ENCODE peak calls at places on chromosomes 5 and 9, in eight cellular contexts. One of them, this sample, is unnamed. For H3K27me3 and H3K9me3, the result is how much of the 10 kb centered on the place peaks cover.

GRCh38 chr9:109251080-109251775 is 69.6 kb downstream of the EPB41L4B start:
- DNase-seq in fibroblast of lung: peak
- DNase-seq in K562: peak
- DNase-seq in neural progenitor cell: no peak
- DNase-seq in GM23248: peak
- DNase-seq in neuronal stem cell: no peak
- DNase-seq in IMR-90: peak
- DNase-seq in PC-3: peak
- DNase-seq in this sample: peak

GRCh38 chr9:26811106-26811505 is 81.5 kb downstream of the CAAP1 start:
- DNase-seq in fibroblast of lung: peak
- DNase-seq in K562: no peak
- DNase-seq in neural progenitor cell: no peak
- DNase-seq in GM23248: peak
- DNase-seq in neuronal stem cell: no peak
- DNase-seq in IMR-90: no peak
- DNase-seq in PC-3: peak
- DNase-seq in this sample: no peak

GRCh38 chr5:175556794-175557193 is 78.4 kb downstream of the SFXN1 start:
- DNase-seq in fibroblast of lung: no peak
- DNase-seq in K562: no peak
- DNase-seq in neural progenitor cell: no peak
- DNase-seq in GM23248: no peak
- DNase-seq in neuronal stem cell: no peak
- DNase-seq in IMR-90: no peak
- DNase-seq in PC-3: no peak
- DNase-seq in this sample: no peak

GRCh38 chr9:131545003-131545785 is at the start of gene PRRT1B:
- DNase-seq in fibroblast of lung: no peak
- DNase-seq in K562: no peak
- DNase-seq in neural progenitor cell: no peak
- DNase-seq in GM23248: peak
- DNase-seq in neuronal stem cell: no peak
- DNase-seq in IMR-90: no peak
- DNase-seq in PC-3: peak
- DNase-seq in this sample: no peak

GRCh38 chr9:109001275-109001676 is 12.0 kb downstream of the CTNNAL1 start:
- DNase-seq in fibroblast of lung: peak
- DNase-seq in K562: no peak
- DNase-seq in neural progenitor cell: no peak
- DNase-seq in GM23248: peak
- DNase-seq in neuronal stem cell: no peak
- DNase-seq in IMR-90: peak
- DNase-seq in PC-3: peak
- DNase-seq in this sample: peak

GRCh38 chr9:93568169-93568568 is 8.2 kb upstream of the PHF2 start:
- DNase-seq in fibroblast of lung: no peak
- DNase-seq in K562: no peak
- DNase-seq in neural progenitor cell: no peak
- DNase-seq in GM23248: no peak
- DNase-seq in neuronal stem cell: no peak
- DNase-seq in IMR-90: no peak
- DNase-seq in PC-3: no peak
- DNase-seq in this sample: no peak

GRCh38 chr9:2816476-2817141 is 27.3 kb downstream of the PUM3 start:
- DNase-seq in fibroblast of lung: peak
- DNase-seq in K562: no peak
- DNase-seq in neural progenitor cell: no peak
- DNase-seq in GM23248: peak
- DNase-seq in neuronal stem cell: no peak
- DNase-seq in IMR-90: peak
- DNase-seq in PC-3: no peak
- DNase-seq in this sample: peak

GRCh38 chr5:177468329-177469058 is 4.9 kb downstream of the DBN1 start:
- DNase-seq in fibroblast of lung: peak
- DNase-seq in K562: no peak
- DNase-seq in neural progenitor cell: no peak
- DNase-seq in GM23248: peak
- DNase-seq in neuronal stem cell: no peak
- DNase-seq in IMR-90: peak
- DNase-seq in PC-3: peak
- DNase-seq in this sample: peak

GRCh38 chr5:115382989-115383388 is 86.5 kb upstream of the CCDC112 start:
- DNase-seq in fibroblast of lung: no peak
- DNase-seq in K562: no peak
- DNase-seq in neural progenitor cell: no peak
- DNase-seq in GM23248: no peak
- DNase-seq in neuronal stem cell: no peak
- DNase-seq in IMR-90: no peak
- DNase-seq in PC-3: no peak
- DNase-seq in this sample: peak

GRCh38 chr5:166430491-166431319 is 1860.7 kb upstream of the WWC1 start:
- DNase-seq in fibroblast of lung: no peak
- DNase-seq in K562: no peak
- DNase-seq in neural progenitor cell: peak
- DNase-seq in GM23248: no peak
- DNase-seq in neuronal stem cell: peak
- DNase-seq in IMR-90: no peak
- DNase-seq in PC-3: no peak
- DNase-seq in this sample: no peak

GRCh38 chr5:39519566-39520231 is 94.9 kb upstream of the DAB2 start:
- DNase-seq in fibroblast of lung: peak
- DNase-seq in K562: no peak
- DNase-seq in neural progenitor cell: no peak
- DNase-seq in GM23248: peak
- DNase-seq in neuronal stem cell: no peak
- DNase-seq in IMR-90: peak
- DNase-seq in PC-3: no peak
- DNase-seq in this sample: peak

GRCh38 chr9:96686638-96687335 is 31.7 kb upstream of the PRXL2C start:
- DNase-seq in fibroblast of lung: peak
- DNase-seq in K562: no peak
- DNase-seq in neural progenitor cell: peak
- DNase-seq in GM23248: peak
- DNase-seq in neuronal stem cell: peak
- DNase-seq in IMR-90: peak
- DNase-seq in PC-3: no peak
- DNase-seq in this sample: peak

GRCh38 chr5:150398432-150399157 is 14.1 kb downstream of the CD74 start:
- DNase-seq in fibroblast of lung: no peak
- DNase-seq in K562: peak
- DNase-seq in neural progenitor cell: no peak
- DNase-seq in GM23248: peak
- DNase-seq in neuronal stem cell: no peak
- DNase-seq in IMR-90: no peak
- DNase-seq in PC-3: no peak
- DNase-seq in this sample: no peak

GRCh38 chr5:177537389-177538361 is 16.7 kb downstream of the FAM193B start:
- DNase-seq in fibroblast of lung: peak
- DNase-seq in K562: no peak
- DNase-seq in neural progenitor cell: no peak
- DNase-seq in GM23248: peak
- DNase-seq in neuronal stem cell: no peak
- DNase-seq in IMR-90: peak
- DNase-seq in PC-3: peak
- DNase-seq in this sample: peak

GRCh38 chr5:78972654-78973428 is 12.3 kb downstream of the ARSB start:
- DNase-seq in fibroblast of lung: peak
- DNase-seq in K562: no peak
- DNase-seq in neural progenitor cell: no peak
- DNase-seq in GM23248: peak
- DNase-seq in neuronal stem cell: no peak
- DNase-seq in IMR-90: peak
- DNase-seq in PC-3: peak
- DNase-seq in this sample: peak

GRCh38 chr9:120854596-120855327 is 12.0 kb upstream of the PSMD5 start:
- DNase-seq in fibroblast of lung: no peak
- DNase-seq in K562: no peak
- DNase-seq in neural progenitor cell: no peak
- DNase-seq in GM23248: no peak
- DNase-seq in neuronal stem cell: no peak
- DNase-seq in IMR-90: no peak
- DNase-seq in PC-3: no peak
- DNase-seq in this sample: no peak

GRCh38 chr5:116553366-116553765 is 21.3 kb downstream of the SEMA6A start:
- DNase-seq in fibroblast of lung: no peak
- DNase-seq in K562: no peak
- DNase-seq in neural progenitor cell: peak
- DNase-seq in GM23248: no peak
- DNase-seq in neuronal stem cell: peak
- DNase-seq in IMR-90: no peak
- DNase-seq in PC-3: no peak
- DNase-seq in this sample: no peak

GRCh38 chr5:137218896-137219295 is 280.2 kb downstream of the SPOCK1 start:
- DNase-seq in fibroblast of lung: peak
- DNase-seq in K562: no peak
- DNase-seq in neural progenitor cell: no peak
- DNase-seq in GM23248: no peak
- DNase-seq in neuronal stem cell: no peak
- DNase-seq in IMR-90: no peak
- DNase-seq in PC-3: peak
- DNase-seq in this sample: no peak

GRCh38 chr9:98549401-98549800 is 159.3 kb downstream of the GABBR2 start:
- DNase-seq in fibroblast of lung: no peak
- DNase-seq in K562: no peak
- DNase-seq in neural progenitor cell: no peak
- DNase-seq in GM23248: no peak
- DNase-seq in neuronal stem cell: no peak
- DNase-seq in IMR-90: no peak
- DNase-seq in PC-3: no peak
- DNase-seq in this sample: no peak

GRCh38 chr9:96219615-96220257 is 82.2 kb downstream of the HSD17B3 start:
- DNase-seq in fibroblast of lung: peak
- DNase-seq in K562: peak
- DNase-seq in neural progenitor cell: peak
- DNase-seq in GM23248: peak
- DNase-seq in neuronal stem cell: no peak
- DNase-seq in IMR-90: no peak
- DNase-seq in PC-3: no peak
- DNase-seq in this sample: peak

GRCh38 chr5:143016777-143017374 is 246.7 kb downstream of the ARHGAP26 start:
- DNase-seq in fibroblast of lung: peak
- DNase-seq in K562: peak
- DNase-seq in neural progenitor cell: peak
- DNase-seq in GM23248: peak
- DNase-seq in neuronal stem cell: no peak
- DNase-seq in IMR-90: peak
- DNase-seq in PC-3: peak
- DNase-seq in this sample: peak

GRCh38 chr5:160269017-160269416 is 39.7 kb downstream of the FABP6 start:
- DNase-seq in fibroblast of lung: peak
- DNase-seq in K562: no peak
- DNase-seq in neural progenitor cell: no peak
- DNase-seq in GM23248: peak
- DNase-seq in neuronal stem cell: no peak
- DNase-seq in IMR-90: peak
- DNase-seq in PC-3: no peak
- DNase-seq in this sample: peak

GRCh38 chr5:157761690-157762611 is 18.4 kb downstream of the LSM11 start:
- DNase-seq in fibroblast of lung: peak
- DNase-seq in K562: peak
- DNase-seq in neural progenitor cell: peak
- DNase-seq in GM23248: peak
- DNase-seq in neuronal stem cell: peak
- DNase-seq in IMR-90: peak
- DNase-seq in PC-3: peak
- DNase-seq in this sample: peak

GRCh38 chr5:173245319-173246134 is 10.5 kb upstream of the NKX2-5 start:
- DNase-seq in fibroblast of lung: no peak
- DNase-seq in K562: peak
- DNase-seq in neural progenitor cell: peak
- DNase-seq in GM23248: no peak
- DNase-seq in neuronal stem cell: no peak
- DNase-seq in IMR-90: no peak
- DNase-seq in PC-3: no peak
- DNase-seq in this sample: no peak
- H3K27me3 ChIP-seq in fibroblast of lung: half or more
- H3K27me3 ChIP-seq in K562: half or more
- H3K27me3 ChIP-seq in neural progenitor cell: half or more
- H3K27me3 ChIP-seq in GM23248: half or more
- H3K27me3 ChIP-seq in neuronal stem cell: under half
- H3K27me3 ChIP-seq in IMR-90: half or more
- H3K27me3 ChIP-seq in PC-3: under half
- H3K27me3 ChIP-seq in this sample: half or more

GRCh38 chr5:14582797-14583137 is 1.2 kb downstream of the OTULINL start:
- DNase-seq in fibroblast of lung: no peak
- DNase-seq in K562: no peak
- DNase-seq in neural progenitor cell: no peak
- DNase-seq in GM23248: peak
- DNase-seq in neuronal stem cell: no peak
- DNase-seq in IMR-90: no peak
- DNase-seq in PC-3: peak
- DNase-seq in this sample: peak
- H3K9ac ChIP-seq in fibroblast of lung: no peak
- H3K9ac ChIP-seq in K562: no peak
- H3K9ac ChIP-seq in neural progenitor cell: no peak
- H3K9ac ChIP-seq in GM23248: no peak
- H3K9ac ChIP-seq in neuronal stem cell: no peak
- H3K9ac ChIP-seq in IMR-90: no peak
- H3K9ac ChIP-seq in PC-3: peak
- H3K9ac ChIP-seq in this sample: no peak

DNA sequence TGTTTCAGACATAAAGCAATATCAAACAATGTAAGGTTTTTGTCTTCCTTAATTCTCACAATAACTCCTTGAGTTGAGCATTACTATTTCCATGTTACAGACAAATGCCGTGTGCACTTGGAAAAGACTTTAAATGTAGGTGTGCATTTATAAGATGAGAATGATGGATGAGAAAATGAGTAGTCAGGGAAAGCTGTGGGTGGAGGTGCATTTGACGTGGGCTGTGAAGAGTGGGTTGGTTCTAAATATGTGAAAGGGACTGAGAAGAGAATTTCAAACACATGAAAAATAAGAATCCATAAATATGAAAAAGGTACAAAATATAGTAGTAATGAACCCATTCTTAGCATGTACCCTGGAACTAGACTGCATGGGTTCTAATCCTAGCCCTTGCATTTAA is 171.6 kb upstream of the PPP2R2B start:
- DNase-seq in fibroblast of lung: no peak
- DNase-seq in K562: no peak
- DNase-seq in neural progenitor cell: no peak
- DNase-seq in GM23248: no peak
- DNase-seq in neuronal stem cell: no peak
- DNase-seq in IMR-90: no peak
- DNase-seq in PC-3: no peak
- DNase-seq in this sample: no peak
- H3K9me3 ChIP-seq in fibroblast of lung: under half
- H3K9me3 ChIP-seq in K562: under half
- H3K9me3 ChIP-seq in neural progenitor cell: under half
- H3K9me3 ChIP-seq in GM23248: under half
- H3K9me3 ChIP-seq in neuronal stem cell: under half
- H3K9me3 ChIP-seq in IMR-90: under half
- H3K9me3 ChIP-seq in PC-3: under half
- H3K9me3 ChIP-seq in this sample: under half

DNA sequence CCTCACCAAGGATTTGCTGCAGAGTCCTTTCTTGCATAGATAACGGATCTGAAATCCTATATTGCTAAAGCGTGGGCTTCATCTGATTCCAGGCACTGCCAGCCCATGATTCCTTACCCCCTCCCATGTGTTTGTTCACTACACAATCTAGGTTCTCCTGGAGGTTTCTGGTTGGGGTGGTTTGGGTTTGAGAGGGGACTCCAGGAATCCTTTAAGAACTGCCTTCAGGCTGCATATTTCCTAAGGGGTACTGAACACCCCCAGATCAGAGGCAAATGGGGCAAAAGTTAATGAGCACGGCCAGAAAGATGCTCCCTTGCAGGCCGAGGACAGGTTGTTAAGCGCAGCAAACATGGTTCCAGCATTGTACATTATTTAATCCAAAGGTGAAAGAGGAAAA is 9.8 kb downstream of the NR2F1 start:
- DNase-seq in fibroblast of lung: no peak
- DNase-seq in K562: no peak
- DNase-seq in neural progenitor cell: no peak
- DNase-seq in GM23248: no peak
- DNase-seq in neuronal stem cell: no peak
- DNase-seq in IMR-90: no peak
- DNase-seq in PC-3: no peak
- DNase-seq in this sample: no peak
- H3K27me3 ChIP-seq in fibroblast of lung: under half
- H3K27me3 ChIP-seq in K562: under half
- H3K27me3 ChIP-seq in neural progenitor cell: half or more
- H3K27me3 ChIP-seq in GM23248: under half
- H3K27me3 ChIP-seq in neuronal stem cell: under half
- H3K27me3 ChIP-seq in IMR-90: under half
- H3K27me3 ChIP-seq in PC-3: under half
- H3K27me3 ChIP-seq in this sample: under half